ENCODE peak calls at places on chromosomes 12 and 14, in seven cellular contexts. X is HAP-1, B is spleen, R is left lobe of liver, P is NCI-H1694 treated with DMSO at 0.1 percent for 48 hours, Q is NCI-H1417, D is HTR-8/SVneo. G is an unnamed sample.

GRCh38 chr12:80925237-80925636 is 12.5 kb downstream of the LIN7A start:
- DNase-seq in X (no peak), B (no peak), R (no peak), P (no peak), Q (no peak), D (no peak), G (no peak)

GRCh38 chr14:104932676-104933631 is 8.3 kb downstream of the PLD4 start:
- DNase-seq in X (peak), B (peak), R (peak), P (peak), Q (peak), D (peak), G (peak)

GRCh38 chr14:28754209-28754985 is 12.2 kb upstream of the FOXG1 start:
- DNase-seq in X (peak), B (no peak), R (no peak), P (peak), Q (peak), D (no peak), G (no peak)

GRCh38 chr12:88638956-88639355 is 58.7 kb upstream of the KITLG start:
- DNase-seq in X (no peak), B (no peak), R (no peak), P (no peak), Q (no peak), D (no peak), G (no peak)

GRCh38 chr14:93683241-93683640 is 105.0 kb downstream of the PRIMA1 start:
- DNase-seq in X (peak), B (no peak), R (no peak), P (no peak), Q (peak), D (peak), G (no peak)

GRCh38 chr14:33679461-33680225 is 271.2 kb downstream of the EGLN3 start:
- DNase-seq in X (peak), B (no peak), R (no peak), P (no peak), Q (no peak), D (peak), G (no peak)

GRCh38 chr12:19273482-19274330 is 144.2 kb downstream of the PLEKHA5 start:
- DNase-seq in X (no peak), B (no peak), R (peak), P (no peak), Q (peak), D (peak), G (no peak)

GRCh38 chr14:101234588-101234937 is 326.7 kb upstream of the DIO3 start:
- DNase-seq in X (no peak), B (no peak), R (peak), P (no peak), Q (no peak), D (no peak), G (no peak)

GRCh38 chr12:46958599-46959290 is 120.7 kb upstream of the PCED1B start:
- DNase-seq in X (no peak), B (no peak), R (no peak), P (no peak), Q (no peak), D (no peak), G (no peak)

GRCh38 chr14:81408595-81408994 is 8.5 kb upstream of the STON2 start:
- DNase-seq in X (no peak), B (no peak), R (no peak), P (no peak), Q (no peak), D (no peak), G (no peak)

GRCh38 chr14:64704743-64705405 is 650 bp downstream of the PLEKHG3 start:
- DNase-seq in X (peak), B (peak), R (peak), P (peak), Q (no peak), D (no peak), G (no peak)